ENCODE peak calls at places on chromosomes 6 and 20, in four cellular contexts. E is COR-L47, F is left kidney, G is left cardiac atrium. Z is an unnamed sample.

GRCh38 chr6:42939810-42940167 is 10.5 kb downstream of the CNPY3 start:
- DNase-seq in G (no peak), E (no peak), F (no peak), Z (no peak)

GRCh38 chr20:47929368-47930115 is 144.3 kb upstream of the SULF2 start:
- DNase-seq in F (no peak), G (no peak), E (no peak), Z (no peak)

GRCh38 chr20:48012401-48012974 is 227.2 kb upstream of the SULF2 start:
- DNase-seq in G (no peak), F (no peak), E (no peak), Z (no peak)

GRCh38 chr20:63532449-63532971 is 4.7 kb downstream of the PTK6 start:
- DNase-seq in E (no peak), G (peak), F (no peak), Z (no peak)

GRCh38 chr20:51237790-51238189 is 214.9 kb upstream of the KCNG1 start:
- DNase-seq in G (no peak), E (no peak), F (no peak), Z (no peak)

GRCh38 chr6:31228484-31228883 is 43.4 kb downstream of the HLA-C start:
- DNase-seq in F (no peak), E (no peak), G (no peak), Z (no peak)

GRCh38 chr6:24329451-24329850 is 28.4 kb downstream of the DCDC2 start:
- DNase-seq in F (no peak), E (no peak), G (no peak), Z (no peak)

GRCh38 chr6:45420083-45420908 is 42.6 kb upstream of the SUPT3H start:
- DNase-seq in F (peak), G (peak), E (no peak), Z (no peak)

GRCh38 chr6:30793521-30794194 is 49.3 kb upstream of the IER3 start:
- DNase-seq in E (no peak), G (no peak), F (no peak), Z (no peak)

Z was measured in NCI-H345.